ENCODE peak calls at places on chromosomes 7 and 10, in nine cellular contexts. I, V, A, D, Q, R, T, F and Y are unnamed samples.

GRCh38 chr7:88357295-88357694 is 50.6 kb upstream of the STEAP4 start:
- DNase-seq in I (no peak), V (no peak), A (peak; percentile 35), D (no peak), Q (no peak), R (no peak), T (no peak), F (peak; percentile 61), Y (no peak)

GRCh38 chr7:77887567-77887966 is 89.0 kb downstream of the PHTF2 start:
- DNase-seq in I (no peak), V (no peak), A (no peak), D (no peak), Q (no peak), R (no peak), T (no peak), F (peak; percentile 69), Y (no peak)

GRCh38 chr7:91263359-91264082 is 712 bp upstream of the FZD1 start:
- DNase-seq in I (peak; percentile 71), V (no peak), A (peak; percentile 34), D (peak; percentile 68), Q (peak; percentile 39), R (no peak), T (peak; percentile 47), F (no peak), Y (peak; percentile 69)

GRCh38 chr10:22875584-22875983 is 52.3 kb upstream of the ARMC3 start:
- DNase-seq in I (no peak), V (no peak), A (no peak), D (no peak), Q (no peak), R (no peak), T (no peak), F (no peak), Y (no peak)

GRCh38 chr10:124296121-124296812 is 122.5 kb downstream of the OAT start:
- DNase-seq in I (no peak), V (no peak), A (no peak), D (peak; percentile 79), Q (no peak), R (no peak), T (no peak), F (no peak), Y (peak; percentile 47)

GRCh38 chr7:24143547-24143946 is 140.4 kb upstream of the NPY start:
- DNase-seq in I (no peak), V (no peak), A (no peak), D (no peak), Q (no peak), R (no peak), T (no peak), F (no peak), Y (no peak)

GRCh38 chr7:151428393-151429231 is 11.3 kb downstream of the CRYGN start:
- DNase-seq in I (no peak), V (no peak), A (no peak), D (peak; percentile 10), Q (peak; percentile 25), R (no peak), T (no peak), F (no peak), Y (no peak)

GRCh38 chr10:122461367-122461728 is at the start of gene HTRA1:
- DNase-seq in I (peak; percentile 62), V (no peak), A (peak; percentile 64), D (no peak), Q (peak; percentile 90), R (no peak), T (peak; percentile 91), F (peak; percentile 36), Y (peak; percentile 11)

GRCh38 chr10:91162050-91162494 is 58.4 kb upstream of the PCGF5 start:
- DNase-seq in I (no peak), V (no peak), A (no peak), D (peak; percentile 40), Q (no peak), R (no peak), T (no peak), F (peak; percentile 35), Y (no peak)

GRCh38 chr7:69840248-69840647 is 242.0 kb downstream of the AUTS2 start:
- DNase-seq in I (no peak), V (no peak), A (no peak), D (no peak), Q (no peak), R (no peak), T (no peak), F (no peak), Y (no peak)

GRCh38 chr7:29457565-29457971 is 106.1 kb upstream of the PRR15 start:
- DNase-seq in I (no peak), V (no peak), A (no peak), D (no peak), Q (peak; percentile 48), R (no peak), T (peak; percentile 25), F (peak; percentile 10), Y (no peak)

GRCh38 chr10:102299873-102300272 is 54.5 kb downstream of the GBF1 start:
- DNase-seq in I (no peak), V (no peak), A (no peak), D (no peak), Q (no peak), R (no peak), T (no peak), F (peak; percentile 86), Y (no peak)

GRCh38 chr10:95403690-95404459 is 113.1 kb upstream of the PDLIM1 start:
- DNase-seq in I (no peak), V (no peak), A (no peak), D (no peak), Q (no peak), R (no peak), T (no peak), F (no peak), Y (no peak)